ENCODE peak calls at places on chromosomes 1 and 21, in eight cellular contexts. Q is body of pancreas, E is heart right ventricle, O is heart left ventricle, C is fibroblast of mammary gland, H is cardiac muscle cell, P is tibial artery, I is ovary. N is an unnamed sample.

GRCh38 chr1:160748182-160748876 is 9.3 kb downstream of the SLAMF7 start:
- DNase-seq in H (peak), E (no peak), O (no peak), Q (no peak), I (no peak), C (peak), P (no peak), N (no peak)

GRCh38 chr1:6350416-6351088 is 43.0 kb downstream of the ACOT7 start:
- DNase-seq in E (peak), H (no peak), P (no peak), O (peak), Q (peak), C (no peak), I (no peak), N (peak)

GRCh38 chr1:55468438-55468837 is 253.3 kb upstream of the USP24 start:
- DNase-seq in C (peak), E (no peak), H (no peak), I (no peak), O (no peak), Q (no peak), P (no peak), N (peak)

GRCh38 chr1:198483006-198483405 is 57.5 kb downstream of the ATP6V1G3 start:
- DNase-seq in I (no peak), E (no peak), C (no peak), Q (no peak), H (no peak), P (no peak), O (no peak), N (no peak)

GRCh38 chr1:111139234-111139955 is 498 bp downstream of the DRAM2 start:
- DNase-seq in C (peak), E (no peak), H (peak), I (no peak), Q (peak), P (peak), O (peak), N (peak)

GRCh38 chr1:187985897-187986654 is 1157.3 kb downstream of the PLA2G4A start:
- DNase-seq in E (no peak), P (no peak), O (no peak), H (no peak), Q (no peak), I (no peak), C (no peak), N (no peak)

GRCh38 chr1:86741947-86742572 is 37.7 kb downstream of the SH3GLB1 start:
- DNase-seq in C (peak), P (no peak), O (no peak), H (peak), Q (peak), E (no peak), I (no peak), N (peak)

GRCh38 chr1:25167269-25168192 is 64.8 kb downstream of the SYF2 start:
- DNase-seq in P (no peak), O (no peak), H (no peak), Q (no peak), E (no peak), I (no peak), C (no peak), N (no peak)

GRCh38 chr1:92538413-92539061 is 51.8 kb upstream of the GFI1 start:
- DNase-seq in H (no peak), Q (no peak), E (no peak), P (no peak), I (no peak), C (no peak), O (no peak), N (no peak)

GRCh38 chr1:221667504-221667903 is 74.4 kb downstream of the DUSP10 start:
- DNase-seq in E (no peak), Q (no peak), P (no peak), C (peak), O (no peak), H (peak), I (no peak), N (peak)

GRCh38 chr1:37020653-37021277 is 13.6 kb downstream of the GRIK3 start:
- DNase-seq in E (no peak), H (no peak), Q (no peak), O (no peak), P (no peak), C (no peak), I (no peak), N (no peak)

GRCh38 chr1:82321794-82322193 is 521.1 kb downstream of the ADGRL2 start:
- DNase-seq in H (no peak), P (no peak), I (no peak), Q (no peak), C (no peak), O (no peak), E (no peak), N (no peak)

GRCh38 chr1:4425892-4426291 is 228.5 kb upstream of the AJAP1 start:
- DNase-seq in E (no peak), Q (no peak), I (no peak), P (no peak), O (no peak), C (no peak), H (no peak), N (no peak)

GRCh38 chr1:164356511-164356910 is 202.5 kb upstream of the PBX1 start:
- DNase-seq in O (no peak), E (no peak), H (no peak), C (no peak), P (no peak), Q (no peak), I (no peak), N (no peak)

GRCh38 chr21:46196733-46197132 is 12.5 kb upstream of the SPATC1L start:
- DNase-seq in C (no peak), O (no peak), Q (no peak), P (no peak), I (no peak), H (no peak), E (no peak), N (no peak)

GRCh38 chr1:43914576-43915525 is 18.8 kb upstream of the ARTN start:
- DNase-seq in H (no peak), P (no peak), C (no peak), I (no peak), E (no peak), Q (no peak), O (no peak), N (no peak)

GRCh38 chr1:207393610-207394009 is 60.5 kb upstream of the CR2 start:
- DNase-seq in Q (peak), C (peak), O (no peak), H (peak), P (no peak), E (no peak), I (no peak), N (peak)

GRCh38 chr1:245412301-245412700 is 257.5 kb downstream of the KIF26B start:
- DNase-seq in H (no peak), Q (no peak), C (no peak), O (no peak), P (no peak), E (no peak), I (no peak), N (no peak)

GRCh38 chr1:154962795-154963330 is 1.3 kb upstream of the PYGO2 start:
- DNase-seq in E (no peak), I (no peak), O (peak), Q (no peak), C (no peak), H (no peak), P (no peak), N (no peak)

GRCh38 chr21:34187935-34188334 is 114.6 kb downstream of the MRPS6 start:
- DNase-seq in E (peak), P (peak), H (peak), O (peak), Q (no peak), I (no peak), C (peak), N (peak)

GRCh38 chr1:50329332-50329932 is 93.8 kb downstream of the DMRTA2 start:
- DNase-seq in C (peak), O (no peak), H (peak), P (no peak), E (no peak), Q (peak), I (no peak), N (no peak)

GRCh38 chr1:149886396-149887195 is 12.8 kb upstream of the BOLA1 start:
- DNase-seq in I (peak), E (peak), Q (peak), O (peak), P (peak), H (peak), C (peak), N (peak)

GRCh38 chr1:149885364-149886111 is 13.8 kb upstream of the BOLA1 start:
- DNase-seq in C (peak), P (peak), Q (peak), O (peak), E (peak), H (peak), I (peak), N (peak)

GRCh38 chr1:149881876-149882275 is 17.5 kb upstream of the BOLA1 start:
- DNase-seq in H (no peak), Q (no peak), O (no peak), E (no peak), I (no peak), C (no peak), P (no peak), N (no peak)

GRCh38 chr1:149884433-149885363 is 14.7 kb upstream of the BOLA1 start:
- DNase-seq in P (no peak), Q (no peak), E (no peak), I (no peak), O (no peak), C (peak), H (peak), N (peak)

GRCh38 chr1:149883598-149884247 is 15.6 kb upstream of the BOLA1 start:
- DNase-seq in E (no peak), P (no peak), H (no peak), I (no peak), Q (no peak), C (no peak), O (no peak), N (no peak)
- H3K4me3 ChIP-seq in E (no peak), P (no peak), H (peak), I (no peak), Q (no peak), C (no peak), O (peak), N (no peak)

GRCh38 chr1:156870734-156871133 is 10.1 kb downstream of the NTRK1 start:
- DNase-seq in Q (no peak), C (peak), P (no peak), O (no peak), E (no peak), I (no peak), H (peak), N (peak)
- TF ChIP-seq CTCF in Q (no peak), C (no peak), P (no peak), O (no peak), E (no peak), I (no peak), H (no peak), N (no peak)

DNA sequence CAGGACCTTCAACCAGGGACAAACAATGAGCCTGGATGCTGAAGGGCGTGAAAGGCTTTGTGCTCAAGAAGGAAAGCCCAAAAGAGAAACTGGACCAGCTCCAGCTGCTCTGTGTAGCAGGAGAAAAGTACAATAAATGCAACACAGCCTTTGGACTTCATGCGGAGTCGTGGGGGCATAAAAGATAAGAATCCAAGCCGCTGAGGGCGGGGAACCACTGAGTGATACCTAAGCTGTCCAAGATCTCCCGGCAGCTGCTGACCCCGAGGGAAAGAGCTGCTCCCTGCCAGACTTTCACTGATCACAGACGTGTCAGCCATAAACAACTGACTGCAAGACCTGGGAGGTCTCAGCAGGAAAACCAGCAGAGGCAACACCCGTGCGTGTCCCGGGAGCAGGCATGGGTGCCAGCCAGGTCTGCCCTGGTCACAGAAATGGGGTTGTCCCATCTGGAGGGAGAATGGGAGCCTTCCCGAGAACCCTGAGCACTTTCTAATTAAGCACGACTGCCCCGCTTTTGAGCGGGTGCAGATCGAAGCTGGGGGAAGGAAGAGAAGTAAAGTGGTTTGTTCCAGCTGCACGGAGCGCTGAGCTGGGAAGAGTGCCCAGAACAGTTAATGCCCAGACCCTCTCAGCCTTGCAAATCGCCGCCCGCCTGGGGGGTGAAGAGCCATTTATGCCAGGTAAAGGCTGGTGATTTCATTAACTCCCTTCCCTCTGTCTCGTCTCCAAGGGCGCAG is 68.3 kb upstream of the TARDBP start:
- DNase-seq in Q (no peak), P (no peak), O (peak), C (peak), E (no peak), I (no peak), H (peak), N (peak)
- H3K4me3 ChIP-seq in Q (peak), P (peak), O (peak), C (no peak), E (peak), I (peak), H (no peak), N (peak)

DNA sequence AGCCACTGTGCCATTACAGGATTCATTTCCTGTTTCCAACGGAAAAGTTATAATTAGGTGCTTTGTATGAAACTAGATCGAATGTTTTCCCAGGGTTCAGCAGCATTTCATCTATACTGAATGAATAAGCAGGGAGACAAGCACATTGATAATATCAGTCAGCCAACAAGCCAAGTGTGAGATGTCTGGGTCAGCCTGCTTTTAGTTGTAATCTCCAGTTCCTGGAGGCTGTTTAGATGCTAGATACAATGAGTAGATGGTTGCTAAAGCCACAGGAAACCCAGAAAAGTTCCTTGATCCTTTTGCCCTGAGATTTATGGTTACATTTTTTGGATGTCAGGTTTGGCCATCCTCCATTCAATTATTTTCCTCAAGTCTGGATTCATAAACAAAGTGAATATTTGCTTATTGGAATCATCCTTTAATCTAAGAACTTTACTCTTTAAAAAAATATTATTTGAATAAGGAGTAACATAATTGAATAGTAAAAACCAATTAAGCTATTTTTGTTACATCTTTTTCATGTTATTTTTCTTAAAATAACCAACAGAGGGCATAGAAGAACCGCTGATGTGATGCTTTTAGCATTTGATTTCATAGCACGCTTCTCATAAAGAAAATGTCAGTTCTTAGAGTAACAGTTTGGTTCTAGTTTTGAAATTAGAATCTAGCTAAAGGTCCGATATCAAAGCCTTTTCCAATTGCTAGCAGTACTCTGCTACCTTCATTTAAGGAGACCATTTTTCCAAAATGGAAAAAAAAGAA is 76.6 kb downstream of the HSPA13 start:
- DNase-seq in O (no peak), E (no peak), H (peak), I (no peak), P (no peak), Q (no peak), C (peak), N (peak)
- TF ChIP-seq CTCF in O (no peak), E (peak), H (peak), I (no peak), P (no peak), Q (peak), C (peak), N (peak)

DNA sequence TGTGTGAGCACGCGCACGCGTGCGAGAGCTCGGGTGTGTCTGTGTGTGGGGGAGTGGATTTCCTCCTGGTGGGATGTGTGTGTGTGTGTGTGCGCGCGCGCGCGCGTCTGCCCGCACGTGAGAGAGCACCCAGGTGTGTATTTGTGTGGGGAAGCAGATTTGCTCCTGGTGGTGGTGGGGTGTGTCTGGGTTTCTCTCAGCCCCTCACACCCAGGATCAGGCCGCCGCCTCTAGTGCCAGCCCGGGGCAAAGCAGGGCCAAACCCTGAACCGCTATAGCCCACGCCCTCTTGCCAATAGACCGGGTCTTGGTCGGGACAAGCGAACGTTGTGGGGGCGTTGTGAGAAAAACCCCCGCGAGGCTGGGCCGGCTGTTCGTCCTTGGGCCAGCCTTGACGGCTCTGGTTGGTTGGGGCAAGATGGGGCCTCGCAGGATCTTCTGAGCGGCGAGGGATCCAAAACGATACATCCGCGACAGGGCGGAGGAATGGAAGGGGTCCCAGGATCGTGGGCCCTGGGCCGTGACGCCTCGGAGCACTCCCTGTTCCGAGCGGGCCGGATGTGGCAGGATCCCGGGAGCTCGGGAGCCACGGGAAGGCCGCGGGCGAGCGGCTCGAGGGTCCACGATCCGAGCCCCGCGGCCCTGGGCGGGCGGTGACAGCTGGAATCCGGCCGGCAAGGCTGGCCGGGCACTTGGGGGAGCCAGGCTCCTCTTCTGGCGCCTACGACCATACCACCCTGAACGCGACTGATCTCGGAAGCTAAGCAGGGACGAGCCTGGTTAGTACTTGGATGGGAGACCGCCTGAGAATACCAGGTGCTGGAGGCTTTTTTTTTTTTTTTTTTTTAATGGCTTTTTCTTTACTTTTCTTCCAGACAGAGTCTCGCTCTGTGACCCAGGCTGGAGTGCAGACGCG is 68.2 kb downstream of the RNF187 start:
- DNase-seq in I (no peak), O (no peak), C (peak), Q (peak), P (no peak), E (no peak), H (peak), N (no peak)
- H3K4me3 ChIP-seq in I (no peak), O (no peak), C (no peak), Q (no peak), P (no peak), E (no peak), H (no peak), N (no peak)

GRCh38 chr1:95287078-95287477 is 53.1 kb downstream of the RWDD3 start:
- DNase-seq in I (no peak), E (no peak), P (no peak), H (no peak), O (no peak), C (no peak), Q (no peak), N (no peak)
- TF ChIP-seq CTCF in I (no peak), E (peak), P (no peak), H (no peak), O (no peak), C (no peak), Q (peak), N (no peak)

N was measured in AG10803.